ENCODE peak calls at places on chromosomes 11 and 22, in seven cellular contexts. T is activated T-helper 1 cell treated with anti-CD3 and anti-CD28 coated beads, Interleukin-2, amount 50 U/mL, for 16 hours; K is A172; U is AML-193; J is NCI-H1417; A is WTC11; D is iPS-NIHi11. R is an unnamed sample.

GRCh38 chr11:14422052-14422813 is 63.2 kb upstream of the RRAS2 start:
- DNase-seq in A (peak; percentile 69), U (no peak), J (peak; percentile 81), K (peak; percentile 98), D (peak; percentile 82), T (no peak), R (peak; percentile 90)

GRCh38 chr11:113174862-113175261 is 139.5 kb upstream of the TTC12 start:
- DNase-seq in T (no peak), U (no peak), D (no peak), A (no peak), K (no peak), J (no peak), R (no peak)

GRCh38 chr22:27554106-27554814 is 247.3 kb downstream of the MN1 start:
- DNase-seq in A (no peak), T (no peak), K (no peak), D (no peak), J (peak; percentile 10), U (no peak), R (no peak)

GRCh38 chr11:71395010-71395560 is 53.1 kb downstream of the DHCR7 start:
- DNase-seq in T (no peak), D (no peak), A (no peak), J (peak; percentile 77), U (no peak), K (no peak), R (no peak)

GRCh38 chr11:46332568-46333128 is 14.6 kb upstream of the DGKZ start:
- DNase-seq in K (no peak), A (peak; percentile 55), J (peak; percentile 72), D (peak; percentile 63), U (no peak), T (no peak), R (no peak)

GRCh38 chr11:112321521-112322172 is 61.0 kb upstream of the PLET1 start:
- DNase-seq in A (no peak), J (peak; percentile 97), K (peak; percentile 91), D (peak; percentile 46), U (peak; percentile 91), T (no peak), R (peak; percentile 74)

GRCh38 chr11:110373061-110373702 is 56.6 kb upstream of the FDX1 start:
- DNase-seq in U (peak; percentile 60), A (no peak), J (no peak), K (no peak), D (no peak), T (no peak), R (no peak)

GRCh38 chr22:39230261-39231196 is 14.3 kb downstream of the PDGFB start:
- DNase-seq in A (peak; percentile 79), T (no peak), J (no peak), K (no peak), U (no peak), D (peak; percentile 75), R (no peak)

GRCh38 chr11:6431861-6432260 is 8.9 kb downstream of the HPX start:
- DNase-seq in U (no peak), J (no peak), T (no peak), K (peak; percentile 98), D (no peak), A (no peak), R (peak; percentile 83)

GRCh38 chr11:120750647-120751419 is 239.3 kb downstream of the GRIK4 start:
- DNase-seq in U (no peak), A (no peak), K (no peak), J (no peak), D (no peak), T (no peak), R (no peak)

GRCh38 chr11:76327223-76327622 is 53.7 kb downstream of the THAP12 start:
- DNase-seq in A (no peak), U (no peak), T (no peak), K (no peak), D (no peak), J (no peak), R (no peak)

GRCh38 chr11:115161876-115162275 is 342.3 kb downstream of the CADM1 start:
- DNase-seq in K (no peak), J (no peak), U (no peak), A (no peak), T (no peak), D (no peak), R (no peak)

GRCh38 chr11:75323609-75324008 is 27.9 kb downstream of the ARRB1 start:
- DNase-seq in K (no peak), A (no peak), U (no peak), J (peak; percentile 57), T (no peak), D (no peak), R (no peak)

GRCh38 chr22:32322986-32323385 is 34.7 kb upstream of the RFPL3 start:
- DNase-seq in T (no peak), J (no peak), A (no peak), K (no peak), U (no peak), D (no peak), R (no peak)

GRCh38 chr11:45110562-45110961 is 35.9 kb upstream of the PRDM11 start:
- DNase-seq in K (peak; percentile 59), D (peak; percentile 80), J (peak; percentile 89), A (no peak), T (no peak), U (peak; percentile 35), R (peak; percentile 57)

GRCh38 chr11:118265954-118266353 is 1.9 kb upstream of the MPZL2 start:
- DNase-seq in T (no peak), K (no peak), D (no peak), A (no peak), J (no peak), U (no peak), R (no peak)

GRCh38 chr22:49381595-49382450 is 445.9 kb downstream of the BRD1 start:
- DNase-seq in A (no peak), D (no peak), U (no peak), K (no peak), T (no peak), J (no peak), R (no peak)

GRCh38 chr22:30665266-30665665 is 2.4 kb downstream of the DUSP18 start:
- DNase-seq in A (no peak), K (no peak), T (no peak), U (no peak), J (no peak), D (no peak), R (no peak)

GRCh38 chr11:2898366-2899079 is 12.9 kb upstream of the CDKN1C start:
- DNase-seq in D (no peak), U (peak; percentile 87), J (peak; percentile 4), K (peak; percentile 96), T (peak; percentile 42), A (no peak), R (peak; percentile 81)

GRCh38 chr11:100684101-100685065 is 2.7 kb upstream of the ARHGAP42 start:
- DNase-seq in J (peak; percentile 59), U (no peak), D (no peak), A (no peak), T (no peak), K (peak; percentile 30), R (no peak)

GRCh38 chr11:34866375-34866774 is 49.8 kb downstream of the APIP start:
- DNase-seq in T (no peak), A (no peak), K (no peak), J (no peak), D (no peak), U (no peak), R (no peak)

GRCh38 chr11:12183827-12184620 is 73.6 kb downstream of the MICAL2 start:
- DNase-seq in A (no peak), T (no peak), U (no peak), D (no peak), J (no peak), K (no peak), R (no peak)

GRCh38 chr11:118842369-118842768 is 41.3 kb upstream of the CXCR5 start:
- DNase-seq in K (no peak), J (no peak), U (no peak), D (no peak), A (no peak), T (no peak), R (no peak)

GRCh38 chr11:35765211-35765610 is 102.6 kb downstream of the TRIM44 start:
- DNase-seq in J (no peak), D (no peak), K (no peak), U (no peak), A (no peak), T (no peak), R (no peak)

GRCh38 chr11:85826096-85826855 is 15.3 kb upstream of the SYTL2 start:
- DNase-seq in D (peak; percentile 46), U (peak; percentile 10), K (peak; percentile 39), A (peak; percentile 43), J (peak; percentile 15), T (no peak), R (no peak)

GRCh38 chr11:6022954-6023353 is 7.6 kb downstream of the OR56A1 start:
- DNase-seq in J (peak; percentile 66), U (peak; percentile 69), A (no peak), D (peak; percentile 43), T (no peak), K (peak; percentile 34), R (peak; percentile 2)

GRCh38 chr22:19909350-19910179 is 32.0 kb upstream of the COMT start:
- DNase-seq in U (peak; percentile 62), K (peak; percentile 61), D (peak; percentile 89), J (peak; percentile 78), A (peak; percentile 90), T (peak; percentile 77), R (peak; percentile 87)

GRCh38 chr11:13869404-13869886 is 93.1 kb upstream of the SPON1 start:
- DNase-seq in J (no peak), K (no peak), U (no peak), A (no peak), T (no peak), D (no peak), R (no peak)

GRCh38 chr11:113278925-113279324 is 35.5 kb upstream of the TTC12 start:
- DNase-seq in K (no peak), D (no peak), A (no peak), J (no peak), T (no peak), U (no peak), R (no peak)

GRCh38 chr11:131686836-131687235 is 316.4 kb downstream of the NTM start:
- DNase-seq in A (no peak), J (no peak), T (no peak), K (no peak), U (no peak), D (no peak), R (no peak)

GRCh38 chr22:43835736-43836135 is 23.6 kb upstream of the EFCAB6 start:
- DNase-seq in A (no peak), D (no peak), J (no peak), T (no peak), K (no peak), U (no peak), R (no peak)

GRCh38 chr22:41429232-41429945 is 17.2 kb downstream of the TOB2 start:
- DNase-seq in U (no peak), A (no peak), J (no peak), T (no peak), D (no peak), K (no peak), R (no peak)

GRCh38 chr11:31139479-31139878 is 230.1 kb downstream of the DCDC1 start:
- DNase-seq in T (no peak), D (no peak), J (no peak), U (no peak), K (no peak), A (no peak), R (no peak)

GRCh38 chr11:35145249-35145648 is 6.3 kb downstream of the CD44 start:
- DNase-seq in K (peak; percentile 61), U (peak; percentile 59), T (no peak), J (no peak), A (no peak), D (no peak), R (no peak)

GRCh38 chr11:44324787-44325525 is 15.0 kb upstream of the ALX4 start:
- DNase-seq in A (no peak), J (peak; percentile 95), D (no peak), T (no peak), U (no peak), K (no peak), R (no peak)

GRCh38 chr11:32792948-32793475 is 1.4 kb downstream of the CCDC73 start:
- DNase-seq in U (peak; percentile 33), A (peak; percentile 61), J (peak; percentile 80), T (peak; percentile 45), K (peak; percentile 60), D (peak; percentile 51), R (peak; percentile 45)

GRCh38 chr11:100719809-100720221 is 32.7 kb downstream of the ARHGAP42 start:
- DNase-seq in J (peak; percentile 92), A (peak; percentile 32), K (peak; percentile 77), T (no peak), U (no peak), D (peak; percentile 61), R (peak; percentile 73)

GRCh38 chr11:61810671-61811175 is 6.1 kb downstream of the FADS1 start:
- DNase-seq in T (no peak), U (no peak), J (no peak), A (no peak), D (no peak), K (no peak), R (no peak)

R was measured in HTR-8/SVneo.